ENCODE peak calls at places on chromosomes 3 and 15, in four cellular contexts. R is posterior cingulate gyrus; A is CD4-positive, alpha-beta T cell; P is occipital lobe. Z is an unnamed sample.
A peak's percentile ranks its signal among the peaks of the same experiment; 100 is the strongest.

GRCh38 chr15:34436126-34436955 is 1.3 kb downstream of the GOLGA8A start:
- DNase-seq in R (no peak), A (peak; percentile 37), P (no peak), Z (peak; percentile 22)

GRCh38 chr15:64775551-64776401 is at the start of gene RBPMS2:
- DNase-seq in R (no peak), A (no peak), P (no peak), Z (no peak)

GRCh38 chr15:77808581-77809198 is 176.0 kb upstream of the LINGO1 start:
- DNase-seq in R (no peak), A (no peak), P (no peak), Z (no peak)

GRCh38 chr3:30510596-30510995 is 95.8 kb upstream of the TGFBR2 start:
- DNase-seq in R (no peak), A (no peak), P (no peak), Z (no peak)

GRCh38 chr3:135056084-135056730 is 261.1 kb downstream of the EPHB1 start:
- DNase-seq in R (no peak), A (no peak), P (no peak), Z (no peak)

GRCh38 chr15:33864360-33865075 is 103.8 kb upstream of the CHRM5 start:
- DNase-seq in R (no peak), A (no peak), P (no peak), Z (peak; percentile 19)

GRCh38 chr3:127888564-127889107 is 26.4 kb upstream of the KBTBD12 start:
- DNase-seq in R (no peak), A (no peak), P (no peak), Z (no peak)

GRCh38 chr3:42123824-42124500 is 32.8 kb downstream of the TRAK1 start:
- DNase-seq in R (no peak), A (no peak), P (no peak), Z (no peak)